ENCODE peak calls at places on chromosome 15, in six cellular contexts. N is GM12891, S is tibial nerve, C is AG08395, T is T-helper 2 cell, D is HL-60. Z is an unnamed sample.

GRCh38 chr15:40451497-40452158 is 10.9 kb downstream of the BAHD1 start:
- DNase-seq in N (no peak), S (no peak), C (no peak), T (no peak), D (no peak), Z (no peak)

GRCh38 chr15:52183562-52184173 is 7.5 kb downstream of the GNB5 start:
- DNase-seq in N (no peak), S (no peak), C (peak; percentile 35), T (no peak), D (no peak), Z (no peak)

GRCh38 chr15:61196711-61197110 is 32.4 kb downstream of the RORA start:
- DNase-seq in N (no peak), S (no peak), C (no peak), T (no peak), D (no peak), Z (no peak)

GRCh38 chr15:97961067-97961954 is 808 bp downstream of the ARRDC4 start:
- DNase-seq in N (no peak), S (no peak), C (no peak), T (peak; percentile 12), D (no peak), Z (peak; percentile 37)

GRCh38 chr15:96553451-96553850 is 223.0 kb downstream of the NR2F2 start:
- DNase-seq in N (no peak), S (no peak), C (no peak), T (no peak), D (no peak), Z (no peak)

GRCh38 chr15:31027948-31028586 is 36.6 kb upstream of the MTMR10 start:
- DNase-seq in N (no peak), S (no peak), C (no peak), T (no peak), D (no peak), Z (no peak)

GRCh38 chr15:61227269-61228024 is 1.7 kb downstream of the RORA start:
- DNase-seq in N (no peak), S (no peak), C (peak; percentile 81), T (no peak), D (no peak), Z (no peak)

GRCh38 chr15:62275818-62276217 is 110.7 kb upstream of the C2CD4B start:
- DNase-seq in N (no peak), S (no peak), C (no peak), T (no peak), D (no peak), Z (no peak)

GRCh38 chr15:45640610-45641009 is 5.8 kb downstream of the SQOR start:
- DNase-seq in N (no peak), S (no peak), C (peak; percentile 86), T (no peak), D (no peak), Z (no peak)

Z was measured in tibial artery.